ENCODE peak calls at places on chromosomes 7 and 10, in five cellular contexts. One of them, this sample, is unnamed.

GRCh38 chr10:35546824-35547225 is 58.3 kb upstream of the GJD4 start:
- DNase-seq in nephron progenitor cell: no peak
- DNase-seq in fibroblast of pulmonary artery: peak
- DNase-seq in GM13976: no peak
- DNase-seq in AG09319: no peak
- DNase-seq in this sample: no peak

GRCh38 chr7:137873524-137873923 is 26.8 kb upstream of the DGKI start:
- DNase-seq in nephron progenitor cell: no peak
- DNase-seq in AG09319: no peak
- DNase-seq in GM13976: no peak
- DNase-seq in fibroblast of pulmonary artery: peak
- DNase-seq in this sample: no peak

GRCh38 chr10:132702601-132703304 is 83.2 kb downstream of the NKX6-2 start:
- DNase-seq in GM13976: no peak
- DNase-seq in nephron progenitor cell: no peak
- DNase-seq in AG09319: no peak
- DNase-seq in fibroblast of pulmonary artery: no peak
- DNase-seq in this sample: no peak

GRCh38 chr10:122877264-122877663 is 2.1 kb downstream of the FAM24B start:
- DNase-seq in AG09319: no peak
- DNase-seq in fibroblast of pulmonary artery: no peak
- DNase-seq in nephron progenitor cell: no peak
- DNase-seq in GM13976: no peak
- DNase-seq in this sample: no peak

GRCh38 chr7:151886783-151887182 is 9.9 kb upstream of the PRKAG2 start:
- DNase-seq in fibroblast of pulmonary artery: no peak
- DNase-seq in nephron progenitor cell: no peak
- DNase-seq in GM13976: no peak
- DNase-seq in AG09319: no peak
- DNase-seq in this sample: no peak

GRCh38 chr7:140650367-140650766 is 9.8 kb upstream of the DENND2A start:
- DNase-seq in AG09319: no peak
- DNase-seq in nephron progenitor cell: no peak
- DNase-seq in fibroblast of pulmonary artery: no peak
- DNase-seq in GM13976: no peak
- DNase-seq in this sample: no peak

GRCh38 chr10:69359089-69360025 is 57.4 kb downstream of the TACR2 start:
- DNase-seq in AG09319: no peak
- DNase-seq in GM13976: no peak
- DNase-seq in fibroblast of pulmonary artery: peak
- DNase-seq in nephron progenitor cell: no peak
- DNase-seq in this sample: no peak

GRCh38 chr7:106534271-106534846 is 126.6 kb downstream of the CCDC71L start:
- DNase-seq in fibroblast of pulmonary artery: no peak
- DNase-seq in AG09319: no peak
- DNase-seq in nephron progenitor cell: no peak
- DNase-seq in GM13976: no peak
- DNase-seq in this sample: no peak

GRCh38 chr10:13448216-13448615 is 80.6 kb downstream of the BEND7 start:
- DNase-seq in nephron progenitor cell: no peak
- DNase-seq in GM13976: no peak
- DNase-seq in AG09319: no peak
- DNase-seq in fibroblast of pulmonary artery: peak
- DNase-seq in this sample: no peak

GRCh38 chr7:157881062-157881771 is 544.4 kb downstream of the DNAJB6 start:
- DNase-seq in AG09319: no peak
- DNase-seq in nephron progenitor cell: no peak
- DNase-seq in fibroblast of pulmonary artery: no peak
- DNase-seq in GM13976: no peak
- DNase-seq in this sample: no peak

GRCh38 chr7:13639416-13639815 is 350.1 kb downstream of the ETV1 start:
- DNase-seq in GM13976: no peak
- DNase-seq in AG09319: no peak
- DNase-seq in fibroblast of pulmonary artery: peak
- DNase-seq in nephron progenitor cell: no peak
- DNase-seq in this sample: no peak

GRCh38 chr7:98559958-98560357 is 57.1 kb upstream of the NPTX2 start:
- DNase-seq in nephron progenitor cell: peak
- DNase-seq in GM13976: no peak
- DNase-seq in fibroblast of pulmonary artery: peak
- DNase-seq in AG09319: no peak
- DNase-seq in this sample: no peak

GRCh38 chr10:119602241-119603095 is 5.7 kb upstream of the TIAL1 start:
- DNase-seq in AG09319: no peak
- DNase-seq in GM13976: peak
- DNase-seq in nephron progenitor cell: peak
- DNase-seq in fibroblast of pulmonary artery: peak
- DNase-seq in this sample: peak

GRCh38 chr10:32182476-32182875 is 126.3 kb upstream of the KIF5B start:
- DNase-seq in AG09319: no peak
- DNase-seq in nephron progenitor cell: no peak
- DNase-seq in fibroblast of pulmonary artery: no peak
- DNase-seq in GM13976: no peak
- DNase-seq in this sample: no peak

GRCh38 chr7:140719711-140720110 is 23.2 kb downstream of the NDUFB2 start:
- DNase-seq in AG09319: no peak
- DNase-seq in fibroblast of pulmonary artery: peak
- DNase-seq in nephron progenitor cell: no peak
- DNase-seq in GM13976: no peak
- DNase-seq in this sample: no peak

GRCh38 chr7:2820508-2820934 is 23.6 kb downstream of the GNA12 start:
- DNase-seq in GM13976: no peak
- DNase-seq in nephron progenitor cell: no peak
- DNase-seq in AG09319: peak
- DNase-seq in fibroblast of pulmonary artery: peak
- DNase-seq in this sample: no peak

GRCh38 chr7:127375626-127376025 is 16.9 kb downstream of the ZNF800 start:
- DNase-seq in GM13976: no peak
- DNase-seq in AG09319: no peak
- DNase-seq in fibroblast of pulmonary artery: no peak
- DNase-seq in nephron progenitor cell: no peak
- DNase-seq in this sample: no peak

GRCh38 chr7:13908667-13909382 is 80.6 kb downstream of the ETV1 start:
- DNase-seq in fibroblast of pulmonary artery: no peak
- DNase-seq in AG09319: no peak
- DNase-seq in nephron progenitor cell: no peak
- DNase-seq in GM13976: no peak
- DNase-seq in this sample: no peak

GRCh38 chr10:48770558-48771089 is 86.0 kb downstream of the WDFY4 start:
- DNase-seq in AG09319: no peak
- DNase-seq in GM13976: no peak
- DNase-seq in fibroblast of pulmonary artery: no peak
- DNase-seq in nephron progenitor cell: no peak
- DNase-seq in this sample: no peak

GRCh38 chr10:121002586-121003205 is 151.5 kb downstream of the WDR11 start:
- DNase-seq in nephron progenitor cell: no peak
- DNase-seq in AG09319: no peak
- DNase-seq in GM13976: no peak
- DNase-seq in fibroblast of pulmonary artery: no peak
- DNase-seq in this sample: no peak

GRCh38 chr7:54940748-54941147 is 78.1 kb upstream of the EGFR start:
- DNase-seq in nephron progenitor cell: no peak
- DNase-seq in fibroblast of pulmonary artery: no peak
- DNase-seq in GM13976: no peak
- DNase-seq in AG09319: no peak
- DNase-seq in this sample: no peak

GRCh38 chr7:5797179-5797578 is 15.7 kb upstream of the RNF216 start:
- DNase-seq in nephron progenitor cell: no peak
- DNase-seq in fibroblast of pulmonary artery: no peak
- DNase-seq in GM13976: no peak
- DNase-seq in AG09319: no peak
- DNase-seq in this sample: no peak

GRCh38 chr7:107924841-107925490 is 34.0 kb downstream of the DLD start:
- DNase-seq in nephron progenitor cell: no peak
- DNase-seq in AG09319: no peak
- DNase-seq in fibroblast of pulmonary artery: peak
- DNase-seq in GM13976: no peak
- DNase-seq in this sample: peak

GRCh38 chr10:49138361-49138891 is 4.6 kb upstream of the FAM170B start:
- DNase-seq in fibroblast of pulmonary artery: no peak
- DNase-seq in nephron progenitor cell: no peak
- DNase-seq in AG09319: peak
- DNase-seq in GM13976: no peak
- DNase-seq in this sample: no peak

GRCh38 chr10:131946321-131946751 is 35.4 kb downstream of the BNIP3 start:
- DNase-seq in AG09319: peak
- DNase-seq in GM13976: no peak
- DNase-seq in fibroblast of pulmonary artery: peak
- DNase-seq in nephron progenitor cell: no peak
- DNase-seq in this sample: no peak

GRCh38 chr7:56287429-56288138 is 171.4 kb upstream of the NUPR2 start:
- DNase-seq in AG09319: no peak
- DNase-seq in GM13976: no peak
- DNase-seq in nephron progenitor cell: no peak
- DNase-seq in fibroblast of pulmonary artery: no peak
- DNase-seq in this sample: no peak

GRCh38 chr7:144835166-144835611 is 664 bp downstream of the TPK1 start:
- DNase-seq in nephron progenitor cell: no peak
- DNase-seq in GM13976: peak
- DNase-seq in fibroblast of pulmonary artery: peak
- DNase-seq in AG09319: no peak
- DNase-seq in this sample: peak

GRCh38 chr7:153847828-153848227 is 204.4 kb upstream of the DPP6 start:
- DNase-seq in GM13976: no peak
- DNase-seq in AG09319: no peak
- DNase-seq in fibroblast of pulmonary artery: no peak
- DNase-seq in nephron progenitor cell: no peak
- DNase-seq in this sample: no peak

DNA sequence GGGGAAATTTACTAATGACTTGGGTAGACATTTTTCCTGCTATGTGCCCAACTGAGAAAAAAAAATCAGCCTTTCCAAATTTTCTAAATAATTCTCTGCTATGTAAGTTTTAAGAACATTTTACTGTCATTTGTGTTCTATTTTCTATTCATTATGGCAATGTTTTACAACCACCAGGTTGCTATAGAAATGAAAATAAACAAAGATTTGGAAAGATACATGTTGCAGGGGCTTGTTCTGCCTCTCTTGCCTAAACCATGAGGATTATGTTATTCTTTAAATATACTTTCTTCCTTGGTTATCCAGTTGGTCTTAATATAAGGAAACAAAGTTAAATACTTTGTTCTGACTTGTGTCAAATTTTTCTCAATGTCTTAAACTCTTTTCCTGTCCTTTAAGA is 257.2 kb downstream of the TWIST1 start:
- DNase-seq in GM13976: no peak
- DNase-seq in fibroblast of pulmonary artery: no peak
- DNase-seq in nephron progenitor cell: no peak
- DNase-seq in AG09319: no peak
- DNase-seq in this sample: no peak
- TF ChIP-seq CTCF in GM13976: no peak
- TF ChIP-seq CTCF in fibroblast of pulmonary artery: no peak
- TF ChIP-seq CTCF in nephron progenitor cell: no peak
- TF ChIP-seq CTCF in AG09319: no peak
- TF ChIP-seq CTCF in this sample: no peak

DNA sequence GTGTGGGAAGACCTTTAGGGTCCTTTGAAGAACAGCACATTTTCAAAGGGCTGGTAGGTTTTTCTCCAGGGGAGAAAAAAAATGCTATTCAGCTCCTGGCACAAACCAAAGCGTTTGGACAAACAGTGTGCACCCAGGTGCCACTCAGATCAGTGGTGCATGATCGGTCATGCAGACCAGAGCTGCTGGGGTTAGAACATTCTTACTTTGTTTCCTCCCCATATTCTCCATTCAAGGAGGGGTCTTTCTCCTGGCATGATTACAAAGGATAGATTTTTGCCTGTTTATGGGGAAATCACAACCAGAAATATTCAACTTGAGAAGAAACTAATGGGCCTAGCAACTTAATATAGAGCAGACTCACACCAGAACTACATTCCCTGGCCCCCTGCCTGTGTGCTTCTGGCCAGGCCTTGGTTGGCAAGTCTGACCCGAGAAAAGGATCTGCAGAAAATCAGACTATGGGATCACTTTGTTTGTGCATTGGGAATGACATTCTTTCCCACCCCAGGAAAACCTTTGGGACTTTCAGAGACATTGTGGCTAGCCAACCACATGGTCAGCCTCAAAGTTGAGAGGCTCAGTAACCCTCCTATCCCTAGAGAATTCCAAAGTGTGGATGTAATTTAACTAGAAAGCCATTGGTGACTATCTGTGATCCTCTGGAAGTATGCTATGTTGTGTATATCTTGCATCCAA is 82.3 kb upstream of the FGL2 start:
- DNase-seq in nephron progenitor cell: peak
- DNase-seq in GM13976: no peak
- DNase-seq in fibroblast of pulmonary artery: no peak
- DNase-seq in AG09319: no peak
- DNase-seq in this sample: no peak
- TF ChIP-seq CTCF in nephron progenitor cell: no peak
- TF ChIP-seq CTCF in GM13976: no peak
- TF ChIP-seq CTCF in fibroblast of pulmonary artery: no peak
- TF ChIP-seq CTCF in AG09319: no peak
- TF ChIP-seq CTCF in this sample: no peak

DNA sequence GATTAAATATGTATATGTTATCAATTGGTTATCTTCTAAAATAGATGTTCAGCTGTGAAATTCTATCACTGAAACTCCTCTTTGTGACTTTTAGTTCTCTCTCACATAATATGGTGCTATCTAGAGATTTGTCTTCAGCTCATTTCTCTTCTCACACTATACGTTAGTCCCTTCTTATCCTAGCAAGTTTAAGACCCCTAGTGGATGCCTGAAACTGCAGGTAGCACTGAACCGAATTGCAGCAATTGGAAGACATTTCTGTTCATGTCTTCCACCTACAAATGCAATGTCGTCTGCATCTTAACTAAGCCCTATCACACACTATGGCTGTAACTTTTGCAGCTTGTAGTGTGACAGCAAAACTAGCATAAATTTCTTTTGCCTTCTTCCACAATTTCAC is 442.7 kb upstream of the POM121L12 start:
- DNase-seq in fibroblast of pulmonary artery: no peak
- DNase-seq in AG09319: no peak
- DNase-seq in nephron progenitor cell: no peak
- DNase-seq in GM13976: no peak
- DNase-seq in this sample: no peak
- TF ChIP-seq CTCF in fibroblast of pulmonary artery: no peak
- TF ChIP-seq CTCF in AG09319: no peak
- TF ChIP-seq CTCF in nephron progenitor cell: no peak
- TF ChIP-seq CTCF in GM13976: no peak
- TF ChIP-seq CTCF in this sample: no peak

DNA sequence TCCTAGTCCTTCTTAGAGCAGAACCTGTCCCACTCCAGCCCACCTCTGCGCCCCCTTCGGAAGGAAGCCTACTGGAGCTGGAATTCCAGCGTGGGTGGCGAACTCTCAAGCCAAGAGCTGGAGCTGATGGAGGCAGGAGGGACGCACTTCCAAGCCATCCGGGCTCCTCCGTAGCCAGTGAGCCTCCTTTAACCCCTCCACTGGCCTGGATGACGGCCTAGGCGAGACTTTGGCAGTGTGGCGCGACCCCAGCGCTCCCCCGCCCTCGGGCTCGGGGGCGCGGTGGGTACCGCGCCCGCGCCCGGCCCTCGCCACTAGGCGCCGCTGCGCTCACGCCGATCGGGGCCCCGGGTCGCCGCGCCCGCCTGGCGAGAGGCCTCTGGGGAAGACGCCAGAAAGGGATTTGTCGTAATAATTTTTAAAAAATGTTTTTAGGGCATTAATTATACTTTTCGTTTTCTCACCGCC is 5.1 kb upstream of the EMX2 start:
- DNase-seq in GM13976: peak
- DNase-seq in AG09319: no peak
- DNase-seq in fibroblast of pulmonary artery: no peak
- DNase-seq in nephron progenitor cell: peak
- DNase-seq in this sample: peak
- TF ChIP-seq CTCF in GM13976: peak
- TF ChIP-seq CTCF in AG09319: peak
- TF ChIP-seq CTCF in fibroblast of pulmonary artery: no peak
- TF ChIP-seq CTCF in nephron progenitor cell: peak
- TF ChIP-seq CTCF in this sample: peak

GRCh38 chr10:104546756-104547155 is 94.3 kb upstream of the SORCS3 start:
- DNase-seq in GM13976: no peak
- DNase-seq in AG09319: no peak
- DNase-seq in nephron progenitor cell: no peak
- DNase-seq in fibroblast of pulmonary artery: no peak
- DNase-seq in this sample: no peak
- TF ChIP-seq CTCF in GM13976: no peak
- TF ChIP-seq CTCF in AG09319: no peak
- TF ChIP-seq CTCF in nephron progenitor cell: no peak
- TF ChIP-seq CTCF in fibroblast of pulmonary artery: no peak
- TF ChIP-seq CTCF in this sample: no peak

This sample was measured in GM10248.